ENCODE peak calls at places on chromosomes 6 and 20, in four cellular contexts. S, H, M and U are unnamed samples.

GRCh38 chr6:107318100-107318736 is 141.1 kb downstream of the PDSS2 start:
- DNase-seq in M (peak), H (peak), S (peak), U (peak)

GRCh38 chr6:52139985-52140680 is 46.0 kb upstream of the IL17A start:
- DNase-seq in M (no peak), H (no peak), S (no peak), U (no peak)

GRCh38 chr6:50713977-50714486 is 706 bp downstream of the TFAP2D start:
- DNase-seq in M (no peak), H (no peak), S (no peak), U (no peak)

GRCh38 chr6:113385020-113385431 is 472.1 kb upstream of the MARCKS start:
- DNase-seq in M (no peak), S (peak), H (no peak), U (no peak)

GRCh38 chr6:105459049-105459448 is 56.2 kb upstream of the PREP start:
- DNase-seq in S (peak), M (no peak), H (no peak), U (no peak)

GRCh38 chr6:136173519-136174507 is 76.3 kb downstream of the MTFR2 start:
- DNase-seq in M (peak), H (peak), S (no peak), U (no peak)

GRCh38 chr6:53858913-53859312 is 64.1 kb downstream of the LRRC1 start:
- DNase-seq in S (no peak), M (no peak), H (no peak), U (no peak)

GRCh38 chr20:19453369-19453768 is 240.9 kb downstream of the SLC24A3 start:
- DNase-seq in S (no peak), M (no peak), H (no peak), U (no peak)

GRCh38 chr6:167573461-167574215 is 248.8 kb downstream of the TTLL2 start:
- DNase-seq in S (peak), M (no peak), H (no peak), U (no peak)

GRCh38 chr20:4728121-4728520 is 6.4 kb downstream of the PRND start:
- DNase-seq in H (no peak), S (no peak), M (no peak), U (no peak)

GRCh38 chr20:35264755-35265154 is 13.2 kb downstream of the MMP24OS start:
- DNase-seq in H (no peak), S (no peak), M (no peak), U (peak)

GRCh38 chr6:160428069-160428430 is 79.9 kb downstream of the SLC22A3 start:
- DNase-seq in H (no peak), S (no peak), M (peak), U (no peak)

GRCh38 chr6:37495199-37495913 is 4.3 kb downstream of the CCDC167 start:
- DNase-seq in S (no peak), H (no peak), M (no peak), U (no peak)

GRCh38 chr6:39791850-39792500 is at the start of gene DAAM2:
- DNase-seq in M (no peak), S (peak), H (no peak), U (no peak)

GRCh38 chr20:44644384-44645131 is 6.9 kb downstream of the ADA start:
- DNase-seq in S (no peak), M (no peak), H (peak), U (no peak)

GRCh38 chr20:57881466-57882405 is 171.9 kb upstream of the PMEPA1 start:
- DNase-seq in S (no peak), H (no peak), M (peak), U (no peak)

GRCh38 chr6:22424196-22424595 is 127.4 kb upstream of the PRL start:
- DNase-seq in S (no peak), H (no peak), M (no peak), U (no peak)

GRCh38 chr6:131950767-131951575 is at the start of gene CCN2:
- DNase-seq in H (no peak), M (peak), S (peak), U (peak)

GRCh38 chr6:42220754-42221153 is 3.1 kb upstream of the MRPS10 start:
- DNase-seq in M (no peak), H (no peak), S (no peak), U (no peak)

GRCh38 chr6:95489185-95489863 is 88.0 kb upstream of the MANEA start:
- DNase-seq in S (no peak), H (no peak), M (no peak), U (no peak)

GRCh38 chr20:35947907-35948306 is 6.4 kb downstream of the SCAND1 start:
- DNase-seq in H (no peak), M (no peak), S (peak), U (no peak)

GRCh38 chr6:40936810-40937209 is 102.2 kb downstream of the UNC5CL start:
- DNase-seq in M (no peak), S (peak), H (no peak), U (no peak)

GRCh38 chr20:64161595-64162238 is 2.5 kb upstream of the MYT1 start:
- DNase-seq in H (peak), M (no peak), S (peak), U (peak)

GRCh38 chr6:76876922-76877553 is 586.3 kb downstream of the HTR1B start:
- DNase-seq in M (peak), S (peak), H (no peak), U (peak)